ENCODE peak calls at places on chromosomes 7 and 10, in nine cellular contexts. V is SJSA1, P is neural progenitor cell, Z is coronary artery, K is transverse colon, F is IMR-90, I is GM23248, M is cardiac muscle cell, G is AG04449. H is an unnamed sample.

GRCh38 chr10:78341953-78342614 is 308.4 kb downstream of the RPS24 start:
- DNase-seq in K (no peak), G (no peak), P (no peak), F (no peak), M (no peak), Z (peak), I (no peak), V (no peak), H (no peak)

GRCh38 chr7:76383089-76383944 is 24.5 kb upstream of the YWHAG start:
- DNase-seq in I (no peak), Z (no peak), F (no peak), M (peak), G (no peak), P (peak), K (no peak), V (no peak), H (no peak)

GRCh38 chr7:103702454-103702853 is 256.4 kb upstream of the SLC26A5 start:
- DNase-seq in F (peak), K (no peak), V (no peak), Z (no peak), G (no peak), M (no peak), P (no peak), I (peak), H (no peak)

GRCh38 chr7:51949726-51950644 is 633.4 kb upstream of the COBL start:
- DNase-seq in G (no peak), K (no peak), Z (no peak), I (no peak), V (no peak), P (peak), M (no peak), F (no peak), H (no peak)

GRCh38 chr10:51528527-51528926 is 170.9 kb downstream of the CSTF2T start:
- DNase-seq in Z (no peak), M (no peak), I (no peak), K (no peak), F (no peak), P (peak), V (no peak), G (no peak), H (no peak)

GRCh38 chr10:19488592-19489280 is 327.5 kb upstream of the PLXDC2 start:
- DNase-seq in P (peak), F (no peak), G (no peak), I (peak), V (no peak), K (peak), Z (peak), M (peak), H (no peak)

GRCh38 chr7:121395961-121396757 is at the start of gene FAM3C:
- DNase-seq in G (peak), M (peak), F (peak), Z (peak), K (peak), P (peak), V (peak), I (peak), H (peak)

GRCh38 chr10:108801775-108802516 is 1121.4 kb downstream of the XPNPEP1 start:
- DNase-seq in Z (no peak), G (no peak), V (peak), P (no peak), F (peak), K (no peak), I (peak), M (no peak), H (no peak)

GRCh38 chr10:44566786-44567185 is 181.9 kb upstream of the CXCL12 start:
- DNase-seq in K (no peak), I (no peak), G (no peak), F (no peak), P (no peak), V (no peak), Z (no peak), M (no peak), H (no peak)

GRCh38 chr7:105309235-105310156 is 79.2 kb downstream of the SRPK2 start:
- DNase-seq in P (peak), F (no peak), G (no peak), Z (no peak), K (no peak), I (no peak), M (no peak), V (peak), H (peak)

GRCh38 chr7:45590679-45591057 is 16.5 kb downstream of the ADCY1 start:
- DNase-seq in M (no peak), F (no peak), K (no peak), P (no peak), Z (peak), I (no peak), V (no peak), G (no peak), H (no peak)

GRCh38 chr10:96618648-96619047 is 31.8 kb upstream of the TM9SF3 start:
- DNase-seq in M (peak), G (no peak), F (no peak), P (no peak), V (no peak), K (peak), I (peak), Z (no peak), H (no peak)

GRCh38 chr10:87760195-87760905 is 57.7 kb downstream of the ATAD1 start:
- DNase-seq in K (no peak), I (no peak), V (no peak), P (no peak), M (no peak), F (peak), G (no peak), Z (no peak), H (no peak)

GRCh38 chr7:94620703-94621118 is 35.2 kb downstream of the SGCE start:
- DNase-seq in G (peak), I (peak), K (peak), F (peak), V (peak), Z (peak), P (no peak), M (peak), H (peak)

GRCh38 chr7:103573479-103574058 is 127.6 kb upstream of the SLC26A5 start:
- DNase-seq in I (peak), F (peak), Z (no peak), G (no peak), K (no peak), P (peak), M (peak), V (peak), H (peak)

GRCh38 chr7:7183833-7184463 is 1.6 kb downstream of the C1GALT1 start:
- DNase-seq in F (no peak), K (no peak), P (no peak), I (peak), G (no peak), M (no peak), Z (no peak), V (no peak), H (no peak)

GRCh38 chr7:51256244-51256781 is 60.3 kb downstream of the COBL start:
- DNase-seq in M (no peak), I (no peak), G (no peak), V (no peak), F (no peak), P (peak), Z (no peak), K (peak), H (no peak)

GRCh38 chr7:44398953-44399574 is 73.7 kb upstream of the CAMK2B start:
- DNase-seq in K (no peak), P (no peak), F (peak), G (no peak), I (no peak), V (no peak), Z (no peak), M (no peak), H (no peak)
- H3K4me3 ChIP-seq in K (no peak), P (no peak), F (no peak), G (no peak), I (no peak), V (no peak), Z (no peak), M (no peak), H (no peak)

GRCh38 chr7:16187131-16187530 is 234.2 kb downstream of the CRPPA start:
- DNase-seq in V (no peak), P (no peak), I (no peak), F (no peak), G (no peak), Z (no peak), K (no peak), M (no peak), H (no peak)
- H3K4me3 ChIP-seq in V (no peak), P (no peak), I (no peak), F (no peak), G (no peak), Z (no peak), K (no peak), M (no peak), H (no peak)

GRCh38 chr10:132446661-132447445 is 49.9 kb downstream of the PWWP2B start:
- DNase-seq in M (peak), I (peak), P (no peak), G (no peak), Z (no peak), K (peak), F (peak), V (no peak), H (peak)
- H3K4me3 ChIP-seq in M (no peak), I (no peak), P (no peak), G (no peak), Z (no peak), K (no peak), F (no peak), V (no peak), H (peak)

DNA sequence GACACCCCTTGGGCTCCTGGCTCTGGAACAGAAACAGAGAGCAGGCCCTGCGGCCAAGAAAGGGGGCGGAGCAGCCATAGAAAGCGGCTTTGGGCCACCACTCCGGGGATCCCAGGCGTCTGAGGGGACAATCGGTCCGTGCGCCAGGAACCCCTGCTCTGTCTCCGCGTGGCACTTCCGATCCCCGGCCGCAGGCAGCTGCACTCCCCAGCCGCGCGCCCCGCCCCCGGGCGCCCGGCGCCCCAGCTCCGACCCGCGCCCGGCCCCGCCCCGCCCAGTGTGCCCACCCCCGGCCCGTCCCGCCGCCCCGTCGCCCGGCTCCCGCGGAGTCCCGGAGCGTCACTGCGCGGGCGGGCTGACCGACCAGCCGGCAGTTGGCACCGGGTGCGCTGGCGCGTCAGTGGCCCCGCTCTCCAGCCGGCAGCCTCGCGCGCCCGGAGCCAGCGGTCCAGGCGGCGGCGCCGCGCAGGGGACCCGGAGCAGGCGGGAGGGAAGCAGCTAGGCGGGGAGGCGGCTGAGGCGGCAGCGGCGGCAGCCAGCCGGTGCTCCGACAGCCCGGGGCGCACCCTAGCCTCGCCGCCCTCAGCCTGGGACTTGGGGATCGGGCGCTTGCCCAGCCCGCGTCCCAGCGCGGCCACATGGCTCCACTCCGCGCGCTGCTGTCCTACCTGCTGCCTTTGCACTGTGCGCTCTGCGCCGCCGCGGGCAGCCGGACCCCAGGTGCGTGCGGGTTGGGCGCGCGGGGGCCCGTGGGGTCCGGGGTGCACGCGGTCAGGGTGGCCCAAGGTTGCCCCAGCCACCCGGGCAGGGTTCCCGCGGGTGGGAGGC is at the start of gene ADAMTS14:
- DNase-seq in F (no peak), M (peak), K (peak), G (no peak), I (peak), V (peak), P (peak), Z (no peak), H (no peak)
- H3K4me3 ChIP-seq in F (peak), M (peak), K (no peak), G (peak), I (peak), V (peak), P (peak), Z (peak), H (peak)

DNA sequence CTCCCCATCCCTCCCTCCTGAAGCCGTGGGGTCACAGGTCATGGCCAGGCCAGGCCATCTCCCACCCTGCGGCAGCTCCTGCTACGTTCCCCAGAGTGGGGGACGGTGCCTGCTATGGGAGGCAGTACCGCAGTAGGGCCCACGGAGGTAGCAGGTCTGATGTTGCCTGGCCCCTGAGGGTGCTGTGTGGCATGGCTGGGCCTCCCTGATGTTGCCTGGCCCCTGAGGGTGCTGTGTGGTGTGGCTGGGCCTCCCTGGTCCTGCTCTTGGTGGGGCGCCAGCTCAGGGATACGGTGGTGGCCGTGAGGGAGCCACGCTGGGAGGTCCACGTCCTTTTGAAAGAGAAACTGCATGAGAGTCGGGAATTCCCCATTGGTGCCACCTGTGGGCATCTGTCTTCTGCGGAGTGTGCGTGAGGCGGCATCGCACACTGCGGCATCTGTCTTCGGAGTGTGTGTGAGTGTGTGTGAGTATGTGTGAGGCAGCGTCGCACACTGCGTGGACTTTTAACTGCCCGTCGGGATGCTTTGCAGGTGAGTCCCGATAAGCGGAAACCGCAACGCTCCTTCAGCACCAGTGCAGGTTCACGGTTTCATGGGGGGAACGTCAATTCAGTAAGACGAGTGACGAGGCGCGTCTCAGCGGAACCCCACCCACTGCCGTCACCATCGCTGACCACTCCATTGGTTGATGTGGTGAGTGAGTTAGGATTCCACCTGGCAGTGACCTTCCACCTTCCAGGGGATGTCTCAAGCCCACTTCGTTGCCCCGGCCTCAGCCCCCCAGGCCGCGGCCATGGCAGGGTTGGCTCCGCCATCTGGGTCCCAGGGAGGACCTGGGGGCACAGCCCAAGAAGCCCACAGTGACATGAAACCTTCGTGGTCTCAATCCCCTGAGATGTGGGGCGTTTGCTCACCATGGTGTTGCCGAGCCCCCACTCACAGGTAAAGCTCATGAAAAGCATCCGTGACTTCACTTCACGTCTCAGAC is 51.2 kb upstream of the CFAP46 start:
- DNase-seq in G (no peak), Z (no peak), K (no peak), F (no peak), P (no peak), I (no peak), M (no peak), V (no peak), H (no peak)
- H3K4me3 ChIP-seq in G (no peak), Z (peak), K (no peak), F (no peak), P (no peak), I (peak), M (no peak), V (no peak), H (no peak)

DNA sequence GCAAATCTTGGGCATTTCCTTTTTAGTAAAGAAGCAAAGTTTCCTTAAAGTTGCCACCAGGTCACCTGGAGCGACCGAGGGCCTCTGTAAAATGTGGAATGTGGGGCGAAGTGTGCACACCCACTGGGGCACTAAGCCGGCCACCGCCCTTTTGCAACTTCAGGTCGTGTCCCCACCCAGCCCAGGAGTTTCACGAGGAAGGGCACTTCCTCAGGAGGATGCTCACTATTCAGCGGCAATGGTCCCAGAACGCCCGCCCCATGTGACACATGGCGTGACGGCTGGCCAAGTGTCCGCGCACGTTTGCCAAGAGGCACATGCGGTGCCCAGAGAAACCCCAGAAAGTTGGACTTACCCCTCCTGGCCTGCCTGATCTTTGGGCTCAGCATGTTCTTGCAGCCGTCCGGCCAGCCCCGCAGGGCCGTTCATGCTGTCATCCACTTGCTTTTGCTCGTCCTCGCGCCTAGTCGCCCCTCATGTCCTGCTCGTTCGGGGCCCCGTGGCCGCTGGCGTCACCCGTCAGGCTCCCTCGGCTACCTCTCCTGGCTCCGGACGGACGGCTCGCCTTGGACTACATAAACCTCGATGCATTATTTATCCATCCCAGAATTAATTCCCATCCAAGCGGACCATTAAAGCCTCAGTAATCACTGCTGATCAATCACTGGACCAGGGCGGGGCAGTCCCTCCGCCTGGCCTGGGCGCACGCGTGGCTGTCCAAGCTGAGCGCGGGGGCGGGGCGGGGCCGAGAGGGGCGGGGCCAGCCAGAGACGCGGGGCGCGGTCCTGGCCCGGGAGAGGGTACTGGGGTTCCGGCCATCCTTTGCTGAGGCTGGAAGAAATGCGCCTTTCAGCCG is at the start of gene ARHGAP22:
- DNase-seq in M (peak), K (peak), I (peak), F (peak), P (peak), V (no peak), G (no peak), Z (peak), H (no peak)
- H3K4me3 ChIP-seq in M (peak), K (no peak), I (peak), F (peak), P (peak), V (peak), G (peak), Z (peak), H (no peak)

GRCh38 chr7:27906385-27907091 is 166.6 kb downstream of the TAX1BP1 start:
- DNase-seq in F (no peak), P (no peak), M (no peak), I (no peak), K (no peak), Z (no peak), G (no peak), V (no peak), H (no peak)
- H3K4me3 ChIP-seq in F (no peak), P (no peak), M (no peak), I (no peak), K (no peak), Z (no peak), G (no peak), V (no peak), H (no peak)

DNA sequence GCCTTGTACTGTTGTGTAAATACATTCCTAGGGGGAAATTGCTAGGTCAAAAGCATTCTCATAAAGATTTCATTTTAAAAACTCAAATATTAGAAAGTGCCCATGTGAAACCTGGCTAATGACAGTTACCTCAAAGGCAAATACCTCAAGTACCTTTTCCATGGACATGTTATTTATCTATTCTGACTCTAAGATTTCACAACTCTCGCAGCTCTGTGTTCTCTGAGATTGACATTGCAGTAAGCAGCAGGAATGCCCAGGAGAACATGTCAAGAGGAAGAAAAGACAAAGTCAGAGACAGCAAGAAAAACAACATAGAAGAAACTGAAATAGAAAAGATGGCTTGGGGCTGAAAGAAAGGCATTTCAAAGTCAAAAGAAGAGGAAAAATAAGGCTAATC is 187.4 kb downstream of the CYP26A1 start:
- DNase-seq in Z (no peak), G (no peak), I (no peak), K (no peak), V (no peak), P (no peak), M (no peak), F (no peak), H (no peak)
- H3K4me3 ChIP-seq in Z (no peak), G (no peak), I (no peak), K (no peak), V (no peak), P (no peak), M (no peak), F (no peak), H (no peak)